ENCODE peak calls at places on chromosomes 7 and 10, in four cellular contexts. One of them, this sample, is unnamed.

GRCh38 chr10:357201-357950 is 222.1 kb downstream of the ZMYND11 start:
- DNase-seq in HepG2: no peak
- DNase-seq in K562: no peak
- DNase-seq in GM12878: no peak
- DNase-seq in this sample: no peak

GRCh38 chr10:83657487-83657886 is 481.8 kb upstream of the GHITM start:
- DNase-seq in HepG2: no peak
- DNase-seq in K562: no peak
- DNase-seq in GM12878: no peak
- DNase-seq in this sample: no peak

GRCh38 chr10:78164687-78165086 is 131.0 kb downstream of the RPS24 start:
- DNase-seq in HepG2: no peak
- DNase-seq in K562: no peak
- DNase-seq in GM12878: no peak
- DNase-seq in this sample: no peak

GRCh38 chr10:80684217-80684616 is 146.5 kb downstream of the SH2D4B start:
- DNase-seq in HepG2: no peak
- DNase-seq in K562: peak; percentile 88
- DNase-seq in GM12878: no peak
- DNase-seq in this sample: peak; percentile 21

GRCh38 chr10:66823301-66823700 is 102.5 kb upstream of the LRRTM3 start:
- DNase-seq in HepG2: no peak
- DNase-seq in K562: no peak
- DNase-seq in GM12878: no peak
- DNase-seq in this sample: no peak

GRCh38 chr7:150322114-150322832 is 882 bp upstream of the LRRC61 start:
- DNase-seq in HepG2: peak; percentile 29
- DNase-seq in K562: peak; percentile 27
- DNase-seq in GM12878: no peak
- DNase-seq in this sample: no peak

GRCh38 chr7:107435749-107436148 is 34.1 kb upstream of the GPR22 start:
- DNase-seq in HepG2: no peak
- DNase-seq in K562: no peak
- DNase-seq in GM12878: no peak
- DNase-seq in this sample: no peak

GRCh38 chr7:45052011-45052410 is 36.8 kb downstream of the NACAD start:
- DNase-seq in HepG2: no peak
- DNase-seq in K562: no peak
- DNase-seq in GM12878: no peak
- DNase-seq in this sample: no peak

GRCh38 chr7:99679400-99680191 is at the start of gene CYP3A5:
- DNase-seq in HepG2: no peak
- DNase-seq in K562: peak; percentile 42
- DNase-seq in GM12878: no peak
- DNase-seq in this sample: no peak

GRCh38 chr10:11742009-11742778 is at the start of gene ECHDC3:
- DNase-seq in HepG2: no peak
- DNase-seq in K562: peak; percentile 96
- DNase-seq in GM12878: no peak
- DNase-seq in this sample: peak; percentile 21

GRCh38 chr7:102169651-102170416 is 116.8 kb upstream of the SH2B2 start:
- DNase-seq in HepG2: no peak
- DNase-seq in K562: no peak
- DNase-seq in GM12878: no peak
- DNase-seq in this sample: no peak

GRCh38 chr7:722847-723246 is 3.7 kb upstream of the DNAAF5 start:
- DNase-seq in HepG2: no peak
- DNase-seq in K562: no peak
- DNase-seq in GM12878: no peak
- DNase-seq in this sample: no peak

GRCh38 chr10:1548146-1548545 is 189.2 kb downstream of the ADARB2 start:
- DNase-seq in HepG2: no peak
- DNase-seq in K562: no peak
- DNase-seq in GM12878: no peak
- DNase-seq in this sample: no peak

GRCh38 chr7:84529480-84530205 is 335.1 kb upstream of the SEMA3A start:
- DNase-seq in HepG2: no peak
- DNase-seq in K562: no peak
- DNase-seq in GM12878: no peak
- DNase-seq in this sample: peak; percentile 27

GRCh38 chr7:74164985-74165456 is 9.1 kb upstream of the EIF4H start:
- DNase-seq in HepG2: no peak
- DNase-seq in K562: no peak
- DNase-seq in GM12878: no peak
- DNase-seq in this sample: peak; percentile 48

GRCh38 chr10:52314822-52315552 is 906 bp downstream of the DKK1 start:
- DNase-seq in HepG2: no peak
- DNase-seq in K562: no peak
- DNase-seq in GM12878: no peak
- DNase-seq in this sample: peak; percentile 60

GRCh38 chr10:60353519-60354258 is 36.0 kb downstream of the ANK3 start:
- DNase-seq in HepG2: no peak
- DNase-seq in K562: peak; percentile 62
- DNase-seq in GM12878: no peak
- DNase-seq in this sample: no peak

GRCh38 chr10:9535744-9536143 is 1481.3 kb downstream of the GATA3 start:
- DNase-seq in HepG2: no peak
- DNase-seq in K562: no peak
- DNase-seq in GM12878: peak; percentile 65
- DNase-seq in this sample: no peak

GRCh38 chr10:95788830-95789229 is 32.9 kb downstream of the ENTPD1 start:
- DNase-seq in HepG2: no peak
- DNase-seq in K562: no peak
- DNase-seq in GM12878: no peak
- DNase-seq in this sample: no peak

GRCh38 chr7:148672041-148672440 is 26.7 kb upstream of the CUL1 start:
- DNase-seq in HepG2: no peak
- DNase-seq in K562: no peak
- DNase-seq in GM12878: no peak
- DNase-seq in this sample: no peak

GRCh38 chr10:101778781-101779543 is 3.0 kb upstream of the FGF8 start:
- DNase-seq in HepG2: no peak
- DNase-seq in K562: peak; percentile 64
- DNase-seq in GM12878: no peak
- DNase-seq in this sample: no peak

GRCh38 chr10:77350711-77351119 is 286.9 kb downstream of the KCNMA1 start:
- DNase-seq in HepG2: no peak
- DNase-seq in K562: peak; percentile 68
- DNase-seq in GM12878: no peak
- DNase-seq in this sample: peak; percentile 99

GRCh38 chr10:103835121-103836045 is 20.0 kb downstream of the SH3PXD2A start:
- DNase-seq in HepG2: no peak
- DNase-seq in K562: no peak
- DNase-seq in GM12878: no peak
- DNase-seq in this sample: peak; percentile 15

GRCh38 chr7:28018446-28018845 is 162.1 kb downstream of the JAZF1 start:
- DNase-seq in HepG2: no peak
- DNase-seq in K562: no peak
- DNase-seq in GM12878: no peak
- DNase-seq in this sample: no peak

GRCh38 chr7:28018851-28019465 is 161.6 kb downstream of the JAZF1 start:
- DNase-seq in HepG2: no peak
- DNase-seq in K562: no peak
- DNase-seq in GM12878: no peak
- DNase-seq in this sample: no peak

GRCh38 chr7:28016297-28016696 is 164.3 kb downstream of the JAZF1 start:
- DNase-seq in HepG2: no peak
- DNase-seq in K562: no peak
- DNase-seq in GM12878: no peak
- DNase-seq in this sample: no peak

GRCh38 chr7:28017372-28017771 is 163.2 kb downstream of the JAZF1 start:
- DNase-seq in HepG2: no peak
- DNase-seq in K562: no peak
- DNase-seq in GM12878: no peak
- DNase-seq in this sample: no peak

DNA sequence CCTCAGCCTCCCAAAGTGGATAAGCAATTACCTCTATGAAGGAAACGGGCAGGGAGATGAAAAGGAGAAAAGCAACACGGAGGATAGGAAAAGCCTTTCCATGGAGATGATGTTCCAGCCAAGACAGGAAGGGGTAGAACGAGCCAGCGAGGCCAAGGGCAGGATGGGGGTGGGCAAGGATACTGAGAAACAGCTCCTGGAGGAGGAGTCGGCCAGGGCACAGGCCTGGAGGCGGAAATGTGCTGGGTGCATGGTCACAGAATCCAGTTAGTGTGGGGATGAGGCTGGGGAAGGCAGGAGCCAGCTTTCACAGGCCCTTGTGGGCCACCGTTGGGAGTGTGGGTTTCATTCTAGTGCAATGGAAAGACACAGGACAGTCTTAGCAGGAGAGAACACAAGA is 162.6 kb downstream of the JAZF1 start:
- DNase-seq in HepG2: no peak
- DNase-seq in K562: no peak
- DNase-seq in GM12878: no peak
- DNase-seq in this sample: no peak
- TF ChIP-seq BHLHE40 in HepG2: no peak
- TF ChIP-seq BHLHE40 in K562: no peak
- TF ChIP-seq BHLHE40 in GM12878: no peak
- TF ChIP-seq BHLHE40 in this sample: no peak

DNA sequence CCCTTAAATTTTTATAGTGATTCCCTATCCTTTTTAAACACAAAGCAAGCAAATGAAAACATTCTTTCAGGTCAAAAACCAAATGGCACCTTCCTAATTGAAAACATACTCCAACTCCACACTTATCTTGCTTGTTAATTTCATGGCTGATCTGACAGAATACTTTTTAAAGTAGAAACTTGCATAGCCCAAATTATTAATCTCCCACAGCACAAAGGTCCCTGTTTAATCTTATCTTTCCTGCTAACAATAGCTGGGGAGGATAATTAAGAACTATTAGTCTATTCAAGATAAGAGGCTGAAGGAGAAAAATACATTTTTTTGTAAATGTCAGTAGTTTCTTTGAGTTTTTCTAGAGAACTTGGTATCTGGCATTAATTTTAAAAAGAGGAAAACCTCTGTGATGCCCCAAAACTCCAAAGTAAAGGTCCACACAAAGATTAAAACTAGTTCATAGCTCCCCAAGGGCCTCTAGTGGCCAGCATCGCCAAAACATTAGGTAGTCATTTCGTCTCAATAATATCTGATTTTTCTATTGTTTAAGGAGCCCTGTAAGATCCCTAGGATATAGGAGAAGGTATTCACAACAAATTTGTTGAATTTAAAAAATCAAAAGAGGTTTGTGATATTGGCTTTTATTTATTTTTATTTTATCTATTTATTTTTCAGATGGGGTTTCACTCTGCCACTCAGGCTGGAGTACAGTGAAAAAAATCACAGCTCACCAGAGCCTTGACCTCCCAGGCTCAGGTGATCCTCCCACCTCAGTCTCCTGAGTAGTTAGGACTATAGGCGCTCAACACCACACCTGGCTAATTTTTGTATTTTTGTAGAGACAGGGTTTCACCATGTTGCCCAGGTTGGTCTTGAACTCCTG is 14.7 kb downstream of the CDNF start:
- DNase-seq in HepG2: peak; percentile 12
- DNase-seq in K562: no peak
- DNase-seq in GM12878: no peak
- DNase-seq in this sample: peak; percentile 66
- TF ChIP-seq MYC in HepG2: no peak
- TF ChIP-seq MYC in K562: no peak
- TF ChIP-seq MYC in GM12878: no peak
- TF ChIP-seq MYC in this sample: no peak

DNA sequence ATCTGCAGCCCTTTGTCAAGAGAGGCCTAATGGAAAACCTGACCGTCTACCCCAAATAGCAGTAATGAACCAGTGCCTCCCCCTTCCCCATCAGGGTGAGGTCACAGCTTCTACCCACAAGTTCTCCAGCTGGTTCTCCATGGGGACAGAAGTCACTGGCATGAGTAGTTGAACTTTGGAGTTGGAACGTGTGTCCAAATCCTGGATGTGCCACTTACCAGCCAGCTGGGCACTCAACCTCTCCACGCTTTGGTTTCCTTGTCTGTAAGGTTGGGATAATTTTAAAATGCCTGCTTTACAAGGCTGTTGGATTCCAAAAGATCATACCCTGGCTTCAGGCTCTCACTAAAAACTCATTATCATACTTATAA is 25.6 kb downstream of the PRLHR start:
- DNase-seq in HepG2: no peak
- DNase-seq in K562: no peak
- DNase-seq in GM12878: no peak
- DNase-seq in this sample: no peak
- TF ChIP-seq MAX in HepG2: no peak
- TF ChIP-seq MAX in K562: no peak
- TF ChIP-seq MAX in GM12878: no peak
- TF ChIP-seq MAX in this sample: no peak

DNA sequence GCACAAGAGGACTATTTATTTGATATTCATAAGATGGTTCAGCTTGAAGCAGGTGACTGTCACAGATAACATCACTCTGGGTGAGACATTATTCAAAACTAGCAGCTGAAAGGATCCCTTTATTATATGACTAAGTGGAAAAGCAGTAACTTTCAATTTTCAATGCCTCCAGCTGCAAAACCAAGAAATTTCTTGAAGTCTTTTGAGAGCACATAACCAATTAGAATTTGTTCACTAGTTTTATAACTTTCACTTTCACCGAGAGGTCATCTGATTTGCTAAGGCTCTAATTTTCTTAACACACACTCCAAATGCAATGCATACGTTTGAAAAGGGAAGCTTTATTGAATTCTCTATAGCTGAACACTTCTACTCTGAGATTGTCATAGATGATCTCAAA is 88.6 kb upstream of the KLF14 start:
- DNase-seq in HepG2: no peak
- DNase-seq in K562: no peak
- DNase-seq in GM12878: no peak
- DNase-seq in this sample: no peak
- TF ChIP-seq BHLHE40 in HepG2: no peak
- TF ChIP-seq BHLHE40 in K562: no peak
- TF ChIP-seq BHLHE40 in GM12878: no peak
- TF ChIP-seq BHLHE40 in this sample: no peak

GRCh38 chr7:67100956-67101361 is 104.3 kb downstream of the TYW1 start:
- DNase-seq in HepG2: no peak
- DNase-seq in K562: peak; percentile 10
- DNase-seq in GM12878: no peak
- DNase-seq in this sample: no peak
- TF ChIP-seq MYC in HepG2: no peak
- TF ChIP-seq MYC in K562: no peak
- TF ChIP-seq MYC in GM12878: no peak
- TF ChIP-seq MYC in this sample: no peak

GRCh38 chr10:47195274-47195885 is 104.6 kb upstream of the GDF10 start:
- DNase-seq in HepG2: no peak
- DNase-seq in K562: no peak
- DNase-seq in GM12878: no peak
- DNase-seq in this sample: no peak
- TF ChIP-seq MAX in HepG2: no peak
- TF ChIP-seq MAX in K562: no peak
- TF ChIP-seq MAX in GM12878: no peak
- TF ChIP-seq MAX in this sample: no peak

DNA sequence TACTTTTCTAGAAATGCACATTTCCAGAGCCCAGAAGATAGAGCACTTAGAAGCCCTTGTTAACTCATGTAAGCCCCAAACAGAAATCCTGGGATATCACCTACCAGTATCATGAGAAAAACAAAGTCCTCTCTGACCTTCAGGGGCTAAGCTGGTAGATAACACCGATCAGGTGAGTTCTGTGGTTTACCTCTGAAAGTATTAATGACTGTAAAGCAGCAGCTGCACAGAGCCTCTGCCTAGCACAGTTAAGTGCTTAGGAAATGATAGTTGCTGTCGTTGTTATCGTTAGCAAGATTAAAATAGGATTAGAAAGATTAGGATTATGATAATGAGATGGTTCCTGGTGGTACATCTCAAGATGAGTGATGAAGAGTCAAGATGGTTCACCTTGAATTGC is 64.9 kb downstream of the PLXNA4 start:
- DNase-seq in HepG2: no peak
- DNase-seq in K562: no peak
- DNase-seq in GM12878: no peak
- DNase-seq in this sample: no peak
- TF ChIP-seq BHLHE40 in HepG2: no peak
- TF ChIP-seq BHLHE40 in K562: no peak
- TF ChIP-seq BHLHE40 in GM12878: no peak
- TF ChIP-seq BHLHE40 in this sample: no peak

This sample was measured in A549.